ENCODE peak calls at places on chromosomes 5 and 9, in ten cellular contexts. N is uterus, G is MM.1S, W is adrenal gland, Y is fibroblast of lung, S is tibial artery, F is body of pancreas, Z is IMR-90, O is GM06990, P is stomach. V is an unnamed sample.

GRCh38 chr5:141623197-141623596 is 4.4 kb upstream of the DIAPH1 start:
- DNase-seq in N (no peak), G (peak; percentile 84), W (no peak), Y (no peak), S (no peak), F (peak; percentile 45), Z (no peak), O (peak; percentile 48), P (no peak), V (no peak)

GRCh38 chr5:18394154-18394804 is 760.0 kb downstream of the TAF11L14 start:
- DNase-seq in N (no peak), G (peak; percentile 44), W (peak; percentile 80), Y (peak; percentile 40), S (no peak), F (peak; percentile 31), Z (peak; percentile 18), O (no peak), P (peak; percentile 48), V (no peak)

GRCh38 chr9:132288371-132288770 is 66.4 kb downstream of the SETX start:
- DNase-seq in N (no peak), G (no peak), W (no peak), Y (peak; percentile 83), S (no peak), F (no peak), Z (peak; percentile 77), O (no peak), P (no peak), V (peak; percentile 31)

GRCh38 chr5:17113174-17113941 is 104.1 kb upstream of the BASP1 start:
- DNase-seq in N (no peak), G (no peak), W (no peak), Y (peak; percentile 97), S (no peak), F (no peak), Z (peak; percentile 89), O (no peak), P (no peak), V (peak; percentile 85)

GRCh38 chr9:134968823-134969090 is 51.0 kb upstream of the FCN1 start:
- DNase-seq in N (no peak), G (no peak), W (no peak), Y (no peak), S (peak; percentile 21), F (no peak), Z (no peak), O (no peak), P (no peak), V (no peak)

GRCh38 chr5:52811067-52811749 is 23.5 kb downstream of the ITGA1 start:
- DNase-seq in N (no peak), G (no peak), W (peak; percentile 68), Y (peak; percentile 45), S (peak; percentile 73), F (peak; percentile 44), Z (peak; percentile 77), O (no peak), P (no peak), V (no peak)

GRCh38 chr9:107345327-107345726 is 62.2 kb downstream of the RAD23B start:
- DNase-seq in N (no peak), G (no peak), W (no peak), Y (no peak), S (no peak), F (no peak), Z (no peak), O (no peak), P (no peak), V (no peak)

GRCh38 chr9:70013598-70014196 is 30.0 kb upstream of the MAMDC2 start:
- DNase-seq in N (peak; percentile 85), G (no peak), W (no peak), Y (peak; percentile 94), S (no peak), F (no peak), Z (peak; percentile 73), O (no peak), P (no peak), V (peak; percentile 28)

GRCh38 chr9:33331411-33331891 is 41.1 kb downstream of the NFX1 start:
- DNase-seq in N (no peak), G (no peak), W (no peak), Y (peak; percentile 44), S (no peak), F (no peak), Z (peak; percentile 55), O (no peak), P (no peak), V (no peak)

GRCh38 chr5:158832096-158832495 is 267.6 kb downstream of the EBF1 start:
- DNase-seq in N (no peak), G (no peak), W (no peak), Y (no peak), S (no peak), F (no peak), Z (no peak), O (no peak), P (no peak), V (no peak)

GRCh38 chr5:107772418-107773310 is 101.9 kb upstream of the EFNA5 start:
- DNase-seq in N (no peak), G (no peak), W (no peak), Y (no peak), S (no peak), F (no peak), Z (no peak), O (no peak), P (no peak), V (no peak)

GRCh38 chr9:108854094-108854493 is 1.7 kb downstream of the ACTL7B start:
- DNase-seq in N (no peak), G (no peak), W (no peak), Y (no peak), S (no peak), F (no peak), Z (no peak), O (no peak), P (no peak), V (no peak)

GRCh38 chr9:108854641-108855528 is 901 bp downstream of the ACTL7B start:
- DNase-seq in N (no peak), G (no peak), W (no peak), Y (no peak), S (no peak), F (no peak), Z (no peak), O (no peak), P (no peak), V (no peak)

GRCh38 chr9:108852089-108852488 is 3.7 kb downstream of the ACTL7B start:
- DNase-seq in N (no peak), G (no peak), W (no peak), Y (no peak), S (no peak), F (no peak), Z (no peak), O (no peak), P (no peak), V (no peak)

GRCh38 chr9:108851138-108851537 is 4.6 kb downstream of the ACTL7B start:
- DNase-seq in N (no peak), G (no peak), W (no peak), Y (no peak), S (no peak), F (no peak), Z (no peak), O (no peak), P (no peak), V (no peak)

DNA sequence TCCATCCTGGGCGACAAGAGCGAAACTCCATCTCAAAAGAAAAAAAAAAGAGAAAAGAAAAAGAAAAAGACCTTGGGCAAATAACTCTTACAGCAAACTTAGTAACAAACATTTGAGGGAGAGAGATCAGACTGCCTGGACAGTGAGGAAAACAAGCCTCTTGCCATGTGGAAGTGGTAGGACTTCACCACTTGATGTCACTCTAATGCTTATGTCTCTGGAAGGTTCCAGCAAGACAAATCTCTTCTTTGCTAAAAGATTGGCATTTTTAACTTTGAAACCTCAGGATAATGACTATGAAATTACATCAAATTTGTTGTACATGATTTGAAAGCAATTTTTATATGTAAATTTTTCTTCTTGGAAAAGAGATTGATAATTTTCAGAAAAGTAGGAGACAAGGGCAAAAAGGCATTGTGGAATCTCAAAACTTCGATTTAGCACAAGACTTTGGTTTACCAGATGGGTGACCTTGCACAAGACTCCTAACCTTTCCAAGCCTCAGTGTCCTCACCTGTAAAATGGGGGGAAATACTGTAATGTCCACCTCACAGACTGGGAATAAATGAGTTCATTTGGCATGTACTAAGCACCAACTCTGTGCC is 5.4 kb downstream of the ACTL7B start:
- DNase-seq in N (no peak), G (no peak), W (no peak), Y (peak; percentile 23), S (no peak), F (no peak), Z (peak; percentile 14), O (no peak), P (no peak), V (no peak)
- TF ChIP-seq CTCF in N (no peak), G (no peak), W (no peak), Y (no peak), S (no peak), F (peak; percentile 22), Z (peak; percentile 24), O (peak; percentile 40), P (no peak), V (peak; percentile 36)

DNA sequence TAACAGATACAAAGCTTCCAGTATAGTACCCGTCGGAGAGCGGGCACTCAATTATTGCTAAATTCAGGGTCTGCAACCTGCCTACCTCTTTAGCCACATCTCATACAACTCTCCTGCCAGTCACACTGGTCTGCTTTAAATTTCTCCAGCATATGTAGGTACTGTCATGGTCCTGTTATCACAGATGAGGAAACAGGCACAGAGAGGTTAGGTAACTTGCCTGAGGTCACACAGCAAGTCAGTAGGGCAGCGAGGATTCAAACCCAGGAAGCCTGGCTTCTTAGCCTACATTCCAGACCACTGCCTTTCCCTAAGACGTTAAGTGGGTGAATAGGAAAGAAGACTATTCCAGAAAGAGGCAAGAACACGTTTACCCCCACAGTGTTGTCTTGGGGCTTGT is 186.0 kb upstream of the NFIB start:
- DNase-seq in N (no peak), G (no peak), W (no peak), Y (no peak), S (no peak), F (no peak), Z (no peak), O (no peak), P (no peak), V (no peak)
- H3K27me3 ChIP-seq in N (no peaks in the 10 kb centered on the region), G (no peaks in the 10 kb centered on the region), W (peaks cover 6% of the 10 kb centered on the region), Y (no peaks in the 10 kb centered on the region), S (no peaks in the 10 kb centered on the region), F (no peaks in the 10 kb centered on the region), Z (no peaks in the 10 kb centered on the region), O (no peaks in the 10 kb centered on the region), P (no peaks in the 10 kb centered on the region), V (no peaks in the 10 kb centered on the region)

DNA sequence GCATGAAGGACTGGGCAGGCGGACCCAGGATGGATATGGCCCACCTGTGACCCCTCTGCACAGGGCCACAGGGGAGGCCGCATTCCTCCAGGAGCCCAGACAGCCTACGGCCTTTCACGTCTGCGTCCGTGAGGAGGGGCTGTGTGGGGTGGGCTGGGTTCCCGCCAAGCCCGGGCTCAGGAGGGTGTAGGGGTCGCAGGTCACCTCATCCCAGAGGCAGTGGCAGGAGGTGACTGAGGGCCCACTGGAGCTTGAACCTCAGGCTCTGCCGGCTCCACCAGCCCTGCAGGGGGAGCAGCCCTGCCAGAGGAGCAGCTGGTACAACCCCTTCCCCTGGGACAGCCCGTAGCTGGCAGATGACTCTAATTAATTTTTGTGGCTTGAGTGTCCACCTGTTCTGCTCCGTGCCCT is 40.7 kb upstream of the CACNA1B start:
- DNase-seq in N (no peak), G (no peak), W (no peak), Y (no peak), S (no peak), F (no peak), Z (no peak), O (no peak), P (no peak), V (no peak)
- H3K36me3 ChIP-seq in N (no peaks in the 10 kb centered on the region), G (no peaks in the 10 kb centered on the region), W (peaks cover 44% of the 10 kb centered on the region), Y (peaks cover 12% of the 10 kb centered on the region), S (peaks cover 55% of the 10 kb centered on the region), F (no peaks in the 10 kb centered on the region), Z (peaks cover 43% of the 10 kb centered on the region), O (peaks cover 26% of the 10 kb centered on the region), P (peaks cover 49% of the 10 kb centered on the region), V (peaks cover 22% of the 10 kb centered on the region)

GRCh38 chr9:4298255-4299005 is 1.4 kb downstream of the GLIS3 start:
- DNase-seq in N (no peak), G (peak; percentile 41), W (no peak), Y (peak; percentile 39), S (peak; percentile 74), F (peak; percentile 49), Z (peak; percentile 27), O (peak; percentile 31), P (peak; percentile 43), V (no peak)
- TF ChIP-seq CTCF in N (no peak), G (no peak), W (no peak), Y (no peak), S (no peak), F (no peak), Z (no peak), O (no peak), P (no peak), V (peak; percentile 7)